ENCODE peak calls at places on chromosome 21, in ten cellular contexts. Z is iPS DF 6.9, V is AG08395, X is posterior cingulate gyrus, U is B cell, L is heart left ventricle, N is SIG-M5, R is SW480, W is GM04503, J is pancreas. K is an unnamed sample.

GRCh38 chr21:42941696-42942085 is 16.3 kb upstream of the ERVH48-1 start:
- DNase-seq in L (no peak), R (no peak), Z (no peak), V (no peak), N (no peak), U (no peak), X (no peak), W (no peak), J (no peak), K (no peak)

GRCh38 chr21:42239556-42239955 is 20.6 kb downstream of the ABCG1 start:
- DNase-seq in V (no peak), J (no peak), N (no peak), R (no peak), U (no peak), Z (no peak), W (no peak), L (peak), X (no peak), K (no peak)

GRCh38 chr21:23463365-23463764 is 2143.9 kb downstream of the MRPL39 start:
- DNase-seq in X (no peak), R (no peak), W (no peak), V (no peak), Z (no peak), J (no peak), L (no peak), U (no peak), N (no peak), K (no peak)

GRCh38 chr21:38956791-38957571 is 151.3 kb downstream of the ETS2 start:
- DNase-seq in V (no peak), L (no peak), X (peak), Z (no peak), N (no peak), J (no peak), R (peak), U (no peak), W (no peak), K (no peak)

GRCh38 chr21:45078877-45079281 is 4.5 kb downstream of the ADARB1 start:
- DNase-seq in U (no peak), V (peak), J (no peak), R (no peak), L (no peak), W (peak), X (no peak), N (peak), Z (no peak), K (no peak)

GRCh38 chr21:42581676-42582371 is 68.2 kb downstream of the SLC37A1 start:
- DNase-seq in J (no peak), U (no peak), R (no peak), Z (no peak), X (no peak), L (peak), W (no peak), N (no peak), V (no peak), K (peak)

GRCh38 chr21:17494051-17494450 is 18.8 kb upstream of the CXADR start:
- DNase-seq in N (no peak), Z (no peak), R (no peak), W (no peak), X (no peak), U (no peak), L (no peak), J (no peak), V (no peak), K (no peak)

GRCh38 chr21:37711294-37711844 is 204.9 kb downstream of the KCNJ6 start:
- DNase-seq in W (no peak), V (no peak), Z (no peak), N (no peak), J (no peak), L (no peak), R (no peak), X (no peak), U (no peak), K (no peak)

GRCh38 chr21:39694750-39695149 is 50.2 kb upstream of the IGSF5 start:
- DNase-seq in R (peak), L (no peak), J (no peak), U (no peak), X (no peak), Z (no peak), W (no peak), N (no peak), V (no peak), K (no peak)

GRCh38 chr21:17901458-17902092 is 82.4 kb upstream of the C21orf91 start:
- DNase-seq in N (no peak), L (no peak), J (no peak), R (no peak), V (no peak), Z (no peak), U (no peak), W (no peak), X (no peak), K (no peak)

GRCh38 chr21:46096997-46097825 is 701 bp upstream of the COL6A2 start:
- DNase-seq in V (peak), N (no peak), R (no peak), Z (no peak), W (no peak), X (peak), U (peak), J (peak), L (peak), K (peak)

GRCh38 chr21:36990508-36991205 is 15.8 kb upstream of the RIPPLY3 start:
- DNase-seq in X (no peak), V (no peak), U (no peak), J (no peak), R (no peak), L (no peak), Z (no peak), W (no peak), N (no peak), K (no peak)

GRCh38 chr21:35428489-35428888 is 379.4 kb upstream of the RUNX1 start:
- DNase-seq in L (peak), R (peak), V (peak), U (no peak), J (no peak), X (no peak), Z (no peak), W (no peak), N (no peak), K (peak)

GRCh38 chr21:36589352-36589971 is 109.5 kb upstream of the SIM2 start:
- DNase-seq in R (no peak), W (no peak), X (no peak), L (no peak), J (peak), Z (peak), U (no peak), V (peak), N (no peak), K (peak)

GRCh38 chr21:25963186-25963585 is 207.4 kb downstream of the APP start:
- DNase-seq in R (no peak), L (no peak), Z (no peak), J (no peak), V (no peak), N (no peak), W (no peak), X (no peak), U (no peak), K (no peak)

GRCh38 chr21:23119491-23119890 is 2121.3 kb downstream of the NCAM2 start:
- DNase-seq in Z (no peak), N (no peak), R (no peak), V (no peak), U (no peak), X (no peak), J (no peak), W (no peak), L (no peak), K (no peak)

GRCh38 chr21:39705849-39706248 is 39.1 kb upstream of the IGSF5 start:
- DNase-seq in J (no peak), N (no peak), X (no peak), V (no peak), W (no peak), Z (no peak), L (no peak), U (no peak), R (peak), K (no peak)

GRCh38 chr21:39567180-39567972 is 45.4 kb upstream of the B3GALT5 start:
- DNase-seq in J (no peak), W (no peak), V (no peak), L (no peak), U (no peak), X (no peak), Z (no peak), R (no peak), N (no peak), K (no peak)

GRCh38 chr21:38699048-38699447 is 106.7 kb upstream of the ETS2 start:
- DNase-seq in X (no peak), V (no peak), U (no peak), N (no peak), J (no peak), R (no peak), Z (peak), L (no peak), W (no peak), K (no peak)

GRCh38 chr21:17492415-17493168 is 20.3 kb upstream of the CXADR start:
- DNase-seq in J (no peak), X (no peak), N (no peak), W (no peak), V (no peak), U (no peak), L (no peak), R (no peak), Z (no peak), K (no peak)

GRCh38 chr21:42097860-42098259 is 26.7 kb downstream of the UMODL1 start:
- DNase-seq in X (no peak), U (no peak), J (no peak), Z (no peak), L (no peak), R (peak), W (peak), N (no peak), V (peak), K (no peak)

GRCh38 chr21:21029159-21029558 is 30.9 kb downstream of the NCAM2 start:
- DNase-seq in L (no peak), W (no peak), N (peak), U (no peak), R (peak), J (no peak), X (no peak), V (no peak), Z (no peak), K (no peak)